ENCODE peak calls at places on chromosomes 12 and 14, in ten cellular contexts. One of them, this sample, is unnamed.
A peak's percentile ranks its signal among the peaks of the same experiment; 100 is the strongest.

GRCh38 chr12:113467154-113467513 is 4.5 kb downstream of the LHX5 start:
- DNase-seq in suprapubic skin: no peak
- DNase-seq in spleen: no peak
- DNase-seq in K562: no peak
- DNase-seq in HCT116: no peak
- DNase-seq in HepG2: no peak
- DNase-seq in sigmoid colon: no peak
- DNase-seq in upper lobe of left lung: no peak
- DNase-seq in breast epithelium: no peak
- DNase-seq in stomach: no peak
- DNase-seq in this sample: no peak

GRCh38 chr12:74412607-74413230 is 124.9 kb upstream of the ATXN7L3B start:
- DNase-seq in K562: peak; percentile 6
- DNase-seq in sigmoid colon: no peak
- DNase-seq in HCT116: peak; percentile 28
- DNase-seq in stomach: no peak
- DNase-seq in HepG2: peak; percentile 10
- DNase-seq in suprapubic skin: no peak
- DNase-seq in upper lobe of left lung: no peak
- DNase-seq in spleen: no peak
- DNase-seq in breast epithelium: no peak
- DNase-seq in this sample: no peak

GRCh38 chr14:81132492-81132891 is 88.3 kb downstream of the GTF2A1 start:
- DNase-seq in sigmoid colon: no peak
- DNase-seq in upper lobe of left lung: no peak
- DNase-seq in suprapubic skin: no peak
- DNase-seq in breast epithelium: no peak
- DNase-seq in stomach: no peak
- DNase-seq in spleen: no peak
- DNase-seq in HCT116: no peak
- DNase-seq in K562: no peak
- DNase-seq in HepG2: no peak
- DNase-seq in this sample: no peak

GRCh38 chr12:107490000-107490399 is 195.6 kb upstream of the PWP1 start:
- DNase-seq in upper lobe of left lung: no peak
- DNase-seq in breast epithelium: no peak
- DNase-seq in HCT116: no peak
- DNase-seq in K562: no peak
- DNase-seq in spleen: no peak
- DNase-seq in sigmoid colon: no peak
- DNase-seq in stomach: no peak
- DNase-seq in HepG2: no peak
- DNase-seq in suprapubic skin: no peak
- DNase-seq in this sample: no peak

GRCh38 chr12:26971963-26972362 is 33.7 kb downstream of the FGFR1OP2 start:
- DNase-seq in HCT116: no peak
- DNase-seq in spleen: no peak
- DNase-seq in suprapubic skin: no peak
- DNase-seq in stomach: no peak
- DNase-seq in HepG2: no peak
- DNase-seq in sigmoid colon: no peak
- DNase-seq in K562: no peak
- DNase-seq in breast epithelium: no peak
- DNase-seq in upper lobe of left lung: no peak
- DNase-seq in this sample: no peak

GRCh38 chr14:36019126-36019525 is 157.4 kb downstream of the PTCSC3 start:
- DNase-seq in suprapubic skin: no peak
- DNase-seq in HepG2: no peak
- DNase-seq in upper lobe of left lung: no peak
- DNase-seq in stomach: no peak
- DNase-seq in breast epithelium: no peak
- DNase-seq in sigmoid colon: no peak
- DNase-seq in K562: no peak
- DNase-seq in HCT116: no peak
- DNase-seq in spleen: no peak
- DNase-seq in this sample: no peak

GRCh38 chr12:79858518-79858917 is 76.4 kb downstream of the PPP1R12A start:
- DNase-seq in HepG2: peak; percentile 7
- DNase-seq in spleen: no peak
- DNase-seq in HCT116: no peak
- DNase-seq in upper lobe of left lung: no peak
- DNase-seq in suprapubic skin: no peak
- DNase-seq in K562: no peak
- DNase-seq in breast epithelium: no peak
- DNase-seq in stomach: no peak
- DNase-seq in sigmoid colon: no peak
- DNase-seq in this sample: no peak

GRCh38 chr14:61331992-61332657 is 10.7 kb downstream of the PRKCH start:
- DNase-seq in sigmoid colon: no peak
- DNase-seq in K562: no peak
- DNase-seq in HepG2: no peak
- DNase-seq in HCT116: no peak
- DNase-seq in spleen: no peak
- DNase-seq in stomach: no peak
- DNase-seq in suprapubic skin: no peak
- DNase-seq in breast epithelium: no peak
- DNase-seq in upper lobe of left lung: no peak
- DNase-seq in this sample: no peak

GRCh38 chr14:65958664-65959562 is 527.3 kb upstream of the CCDC196 start:
- DNase-seq in upper lobe of left lung: no peak
- DNase-seq in HepG2: peak; percentile 16
- DNase-seq in HCT116: peak; percentile 15
- DNase-seq in spleen: no peak
- DNase-seq in breast epithelium: no peak
- DNase-seq in stomach: no peak
- DNase-seq in sigmoid colon: no peak
- DNase-seq in K562: peak; percentile 25
- DNase-seq in suprapubic skin: no peak
- DNase-seq in this sample: no peak

GRCh38 chr12:21831671-21832357 is 57.3 kb upstream of the KCNJ8 start:
- DNase-seq in suprapubic skin: peak; percentile 56
- DNase-seq in upper lobe of left lung: no peak
- DNase-seq in HepG2: no peak
- DNase-seq in spleen: no peak
- DNase-seq in breast epithelium: no peak
- DNase-seq in K562: no peak
- DNase-seq in HCT116: no peak
- DNase-seq in sigmoid colon: peak; percentile 89
- DNase-seq in stomach: no peak
- DNase-seq in this sample: no peak

GRCh38 chr12:91058821-91059220 is 997 bp upstream of the KERA start:
- DNase-seq in upper lobe of left lung: no peak
- DNase-seq in sigmoid colon: no peak
- DNase-seq in K562: no peak
- DNase-seq in breast epithelium: no peak
- DNase-seq in HCT116: no peak
- DNase-seq in stomach: no peak
- DNase-seq in suprapubic skin: no peak
- DNase-seq in spleen: no peak
- DNase-seq in HepG2: no peak
- DNase-seq in this sample: no peak

GRCh38 chr12:99706736-99707473 is 59.4 kb downstream of the GARIN6 start:
- DNase-seq in sigmoid colon: no peak
- DNase-seq in HepG2: no peak
- DNase-seq in HCT116: no peak
- DNase-seq in breast epithelium: no peak
- DNase-seq in stomach: no peak
- DNase-seq in spleen: no peak
- DNase-seq in suprapubic skin: no peak
- DNase-seq in K562: no peak
- DNase-seq in upper lobe of left lung: peak; percentile 37
- DNase-seq in this sample: no peak

GRCh38 chr14:76876076-76876475 is 49.9 kb downstream of the LRRC74A start:
- DNase-seq in stomach: peak; percentile 67
- DNase-seq in upper lobe of left lung: peak; percentile 72
- DNase-seq in spleen: no peak
- DNase-seq in suprapubic skin: no peak
- DNase-seq in breast epithelium: peak; percentile 43
- DNase-seq in HepG2: peak; percentile 43
- DNase-seq in sigmoid colon: peak; percentile 82
- DNase-seq in HCT116: peak; percentile 81
- DNase-seq in K562: peak; percentile 68
- DNase-seq in this sample: peak; percentile 56

DNA sequence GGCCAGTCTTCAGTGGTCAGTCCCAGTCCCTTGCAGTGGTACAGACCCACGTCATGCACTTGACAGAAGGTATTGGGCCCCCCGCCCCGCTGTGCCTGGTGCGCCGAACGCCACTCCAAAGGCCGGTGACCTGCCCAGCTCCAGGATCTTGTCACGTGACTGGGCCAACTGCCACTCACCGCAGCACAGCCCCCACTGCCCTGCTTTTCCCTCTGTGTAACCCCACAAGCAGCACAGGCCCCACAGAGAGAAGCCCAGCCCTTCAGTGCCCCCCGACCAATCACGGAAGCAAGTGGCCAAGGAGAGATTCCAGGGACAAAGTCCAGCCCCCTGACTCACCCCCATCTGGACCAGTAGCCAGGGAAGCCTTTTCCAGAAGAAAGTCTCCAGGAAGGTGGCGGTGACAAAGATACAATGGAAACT is 498 bp downstream of the GPR132 start:
- DNase-seq in upper lobe of left lung: peak; percentile 75
- DNase-seq in HepG2: peak; percentile 36
- DNase-seq in K562: no peak
- DNase-seq in spleen: peak; percentile 92
- DNase-seq in HCT116: no peak
- DNase-seq in sigmoid colon: peak; percentile 67
- DNase-seq in breast epithelium: no peak
- DNase-seq in suprapubic skin: peak; percentile 65
- DNase-seq in stomach: no peak
- DNase-seq in this sample: no peak
- TF ChIP-seq POLR2AphosphoS5 in upper lobe of left lung: peak; percentile 19
- TF ChIP-seq POLR2AphosphoS5 in HepG2: no peak
- TF ChIP-seq POLR2AphosphoS5 in K562: no peak
- TF ChIP-seq POLR2AphosphoS5 in spleen: no peak
- TF ChIP-seq POLR2AphosphoS5 in HCT116: no peak
- TF ChIP-seq POLR2AphosphoS5 in sigmoid colon: no peak
- TF ChIP-seq POLR2AphosphoS5 in breast epithelium: no peak
- TF ChIP-seq POLR2AphosphoS5 in suprapubic skin: no peak
- TF ChIP-seq POLR2AphosphoS5 in stomach: no peak
- TF ChIP-seq POLR2AphosphoS5 in this sample: no peak

GRCh38 chr14:74947353-74948227 is 7.8 kb downstream of the PGF start:
- DNase-seq in K562: no peak
- DNase-seq in stomach: no peak
- DNase-seq in HCT116: no peak
- DNase-seq in suprapubic skin: no peak
- DNase-seq in HepG2: no peak
- DNase-seq in sigmoid colon: peak; percentile 39
- DNase-seq in breast epithelium: no peak
- DNase-seq in spleen: no peak
- DNase-seq in upper lobe of left lung: no peak
- DNase-seq in this sample: no peak

GRCh38 chr14:74948228-74949175 is 6.9 kb downstream of the PGF start:
- DNase-seq in sigmoid colon: peak; percentile 60
- DNase-seq in suprapubic skin: no peak
- DNase-seq in stomach: no peak
- DNase-seq in breast epithelium: no peak
- DNase-seq in K562: no peak
- DNase-seq in HCT116: no peak
- DNase-seq in HepG2: no peak
- DNase-seq in upper lobe of left lung: no peak
- DNase-seq in spleen: no peak
- DNase-seq in this sample: no peak

GRCh38 chr14:74945261-74945851 is 10.0 kb downstream of the PGF start:
- DNase-seq in suprapubic skin: no peak
- DNase-seq in spleen: no peak
- DNase-seq in K562: peak; percentile 79
- DNase-seq in upper lobe of left lung: no peak
- DNase-seq in stomach: no peak
- DNase-seq in breast epithelium: no peak
- DNase-seq in sigmoid colon: peak; percentile 64
- DNase-seq in HepG2: no peak
- DNase-seq in HCT116: peak; percentile 27
- DNase-seq in this sample: no peak

GRCh38 chr14:74946659-74947281 is 8.6 kb downstream of the PGF start:
- DNase-seq in breast epithelium: no peak
- DNase-seq in upper lobe of left lung: no peak
- DNase-seq in suprapubic skin: no peak
- DNase-seq in HepG2: no peak
- DNase-seq in sigmoid colon: peak; percentile 61
- DNase-seq in K562: no peak
- DNase-seq in stomach: no peak
- DNase-seq in HCT116: no peak
- DNase-seq in spleen: no peak
- DNase-seq in this sample: no peak

GRCh38 chr14:74945852-74946658 is 9.3 kb downstream of the PGF start:
- DNase-seq in stomach: peak; percentile 78
- DNase-seq in upper lobe of left lung: peak; percentile 75
- DNase-seq in sigmoid colon: peak; percentile 88
- DNase-seq in K562: peak; percentile 86
- DNase-seq in suprapubic skin: no peak
- DNase-seq in spleen: peak; percentile 91
- DNase-seq in HepG2: peak; percentile 84
- DNase-seq in HCT116: peak; percentile 39
- DNase-seq in breast epithelium: peak; percentile 56
- DNase-seq in this sample: peak; percentile 66
- TF ChIP-seq POLR2A in stomach: no peak
- TF ChIP-seq POLR2A in upper lobe of left lung: no peak
- TF ChIP-seq POLR2A in sigmoid colon: no peak
- TF ChIP-seq POLR2A in K562: no peak
- TF ChIP-seq POLR2A in suprapubic skin: no peak
- TF ChIP-seq POLR2A in spleen: no peak
- TF ChIP-seq POLR2A in HepG2: no peak
- TF ChIP-seq POLR2A in HCT116: peak; percentile 29
- TF ChIP-seq POLR2A in breast epithelium: no peak
- TF ChIP-seq POLR2A in this sample: no peak

GRCh38 chr12:29256598-29256997 is 107.5 kb downstream of the FAR2 start:
- DNase-seq in upper lobe of left lung: no peak
- DNase-seq in K562: no peak
- DNase-seq in HCT116: no peak
- DNase-seq in suprapubic skin: no peak
- DNase-seq in spleen: no peak
- DNase-seq in HepG2: no peak
- DNase-seq in breast epithelium: no peak
- DNase-seq in stomach: no peak
- DNase-seq in sigmoid colon: no peak
- DNase-seq in this sample: no peak
- H3K4me3 ChIP-seq in upper lobe of left lung: no peak overlapping the region
- H3K4me3 ChIP-seq in K562: no peak overlapping the region
- H3K4me3 ChIP-seq in HCT116: no peak overlapping the region
- H3K4me3 ChIP-seq in suprapubic skin: no peak overlapping the region
- H3K4me3 ChIP-seq in spleen: no peak overlapping the region
- H3K4me3 ChIP-seq in HepG2: no peak overlapping the region
- H3K4me3 ChIP-seq in breast epithelium: no peak overlapping the region
- H3K4me3 ChIP-seq in stomach: no peak overlapping the region
- H3K4me3 ChIP-seq in sigmoid colon: no peak overlapping the region
- H3K4me3 ChIP-seq in this sample: no peak overlapping the region

DNA sequence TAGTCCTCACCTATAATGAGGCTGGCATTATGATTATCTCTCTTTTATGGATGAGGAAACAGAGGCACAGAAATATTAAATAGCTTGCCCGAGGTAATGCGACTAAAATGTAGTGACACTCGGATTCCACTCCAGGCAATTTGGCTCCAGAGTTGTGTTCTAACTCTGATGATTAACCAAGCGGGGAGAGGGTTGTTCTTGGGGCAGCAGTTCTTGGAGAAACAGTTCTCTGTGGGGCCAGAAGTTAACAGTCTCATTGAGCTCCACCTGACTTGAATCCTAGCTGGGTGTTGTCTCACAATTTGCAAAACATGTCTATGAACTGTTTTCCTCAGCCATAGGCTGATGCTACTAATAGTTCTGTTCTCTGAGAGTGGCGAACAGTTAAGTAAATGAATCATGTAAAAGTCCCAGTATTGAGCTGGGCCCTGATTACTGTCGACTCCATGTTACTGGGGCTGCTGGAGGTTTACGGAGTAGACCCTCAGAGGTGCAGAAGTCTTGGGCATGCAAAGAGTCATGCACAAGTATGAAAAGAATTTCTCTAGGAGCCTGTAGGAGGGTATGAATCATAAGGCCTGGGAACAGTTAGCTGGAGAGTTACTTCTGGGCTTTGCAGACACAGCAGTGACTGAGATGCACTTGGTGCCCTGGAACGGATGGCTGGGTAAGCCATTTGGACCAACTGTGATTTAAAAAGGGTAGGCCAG is 15.4 kb upstream of the NIN start:
- DNase-seq in K562: no peak
- DNase-seq in HepG2: no peak
- DNase-seq in spleen: no peak
- DNase-seq in stomach: no peak
- DNase-seq in sigmoid colon: no peak
- DNase-seq in breast epithelium: no peak
- DNase-seq in suprapubic skin: no peak
- DNase-seq in upper lobe of left lung: no peak
- DNase-seq in HCT116: no peak
- DNase-seq in this sample: no peak
- TF ChIP-seq POLR2AphosphoS5 in K562: no peak
- TF ChIP-seq POLR2AphosphoS5 in HepG2: no peak
- TF ChIP-seq POLR2AphosphoS5 in spleen: no peak
- TF ChIP-seq POLR2AphosphoS5 in stomach: no peak
- TF ChIP-seq POLR2AphosphoS5 in sigmoid colon: no peak
- TF ChIP-seq POLR2AphosphoS5 in breast epithelium: no peak
- TF ChIP-seq POLR2AphosphoS5 in suprapubic skin: no peak
- TF ChIP-seq POLR2AphosphoS5 in upper lobe of left lung: no peak
- TF ChIP-seq POLR2AphosphoS5 in HCT116: no peak
- TF ChIP-seq POLR2AphosphoS5 in this sample: no peak

This sample was measured in prostate gland.